ENCODE peak calls at places on chromosomes 3 and 15, in eight cellular contexts. U, A, P, X, E, V, D and K are unnamed samples.

GRCh38 chr3:64345351-64345750 is 120.1 kb upstream of the PRICKLE2 start:
- DNase-seq in U (no peak), A (no peak), P (peak; percentile 96), X (no peak), E (no peak), V (peak; percentile 95), D (no peak), K (peak; percentile 79)

GRCh38 chr3:168091299-168091852 is 4.3 kb downstream of the GOLIM4 start:
- DNase-seq in U (no peak), A (no peak), P (no peak), X (no peak), E (no peak), V (no peak), D (no peak), K (no peak)

GRCh38 chr3:53238881-53239280 is 16.9 kb downstream of the TKT start:
- DNase-seq in U (no peak), A (no peak), P (no peak), X (no peak), E (no peak), V (no peak), D (no peak), K (no peak)

GRCh38 chr3:64214002-64214696 is 11.1 kb downstream of the PRICKLE2 start:
- DNase-seq in U (no peak), A (no peak), P (peak; percentile 99), X (peak; percentile 77), E (peak; percentile 67), V (peak; percentile 82), D (no peak), K (no peak)

GRCh38 chr3:39707314-39707909 is 102.0 kb upstream of the MYRIP start:
- DNase-seq in U (no peak), A (no peak), P (peak; percentile 17), X (no peak), E (no peak), V (peak; percentile 56), D (peak; percentile 61), K (peak; percentile 26)

GRCh38 chr3:62446337-62446940 is 73.1 kb upstream of the FEZF2 start:
- DNase-seq in U (no peak), A (no peak), P (no peak), X (no peak), E (no peak), V (no peak), D (no peak), K (no peak)

GRCh38 chr3:107633327-107634141 is 110.8 kb downstream of the BBX start:
- DNase-seq in U (no peak), A (no peak), P (no peak), X (no peak), E (no peak), V (no peak), D (peak; percentile 23), K (no peak)

GRCh38 chr15:90036343-90036742 is 35.2 kb downstream of the ZNF710 start:
- DNase-seq in U (no peak), A (peak; percentile 56), P (no peak), X (no peak), E (no peak), V (no peak), D (no peak), K (no peak)

GRCh38 chr3:120198305-120198878 is 86.6 kb downstream of the GPR156 start:
- DNase-seq in U (no peak), A (no peak), P (peak; percentile 55), X (no peak), E (no peak), V (peak; percentile 34), D (peak; percentile 14), K (peak; percentile 60)

GRCh38 chr3:133606902-133607301 is 33.4 kb downstream of the CDV3 start:
- DNase-seq in U (no peak), A (no peak), P (no peak), X (no peak), E (no peak), V (no peak), D (no peak), K (no peak)

GRCh38 chr15:94168250-94168649 is 63.1 kb upstream of the MCTP2 start:
- DNase-seq in U (no peak), A (no peak), P (no peak), X (no peak), E (no peak), V (no peak), D (no peak), K (no peak)

GRCh38 chr15:76200641-76201105 is 110.6 kb downstream of the ETFA start:
- DNase-seq in U (no peak), A (no peak), P (no peak), X (no peak), E (peak; percentile 48), V (no peak), D (no peak), K (no peak)

GRCh38 chr15:92283813-92284212 is 109.9 kb upstream of the ST8SIA2 start:
- DNase-seq in U (no peak), A (no peak), P (no peak), X (no peak), E (no peak), V (no peak), D (no peak), K (no peak)

GRCh38 chr3:185270262-185270955 is 16.6 kb upstream of the EHHADH start:
- DNase-seq in U (no peak), A (peak; percentile 61), P (peak; percentile 10), X (no peak), E (no peak), V (peak; percentile 41), D (no peak), K (peak; percentile 27)
- TF ChIP-seq CTCF in U (peak; percentile 70), A (peak; percentile 78), P (peak; percentile 39), X (no peak), E (peak; percentile 20), V (peak; percentile 62), D (peak; percentile 50), K (peak; percentile 66)

DNA sequence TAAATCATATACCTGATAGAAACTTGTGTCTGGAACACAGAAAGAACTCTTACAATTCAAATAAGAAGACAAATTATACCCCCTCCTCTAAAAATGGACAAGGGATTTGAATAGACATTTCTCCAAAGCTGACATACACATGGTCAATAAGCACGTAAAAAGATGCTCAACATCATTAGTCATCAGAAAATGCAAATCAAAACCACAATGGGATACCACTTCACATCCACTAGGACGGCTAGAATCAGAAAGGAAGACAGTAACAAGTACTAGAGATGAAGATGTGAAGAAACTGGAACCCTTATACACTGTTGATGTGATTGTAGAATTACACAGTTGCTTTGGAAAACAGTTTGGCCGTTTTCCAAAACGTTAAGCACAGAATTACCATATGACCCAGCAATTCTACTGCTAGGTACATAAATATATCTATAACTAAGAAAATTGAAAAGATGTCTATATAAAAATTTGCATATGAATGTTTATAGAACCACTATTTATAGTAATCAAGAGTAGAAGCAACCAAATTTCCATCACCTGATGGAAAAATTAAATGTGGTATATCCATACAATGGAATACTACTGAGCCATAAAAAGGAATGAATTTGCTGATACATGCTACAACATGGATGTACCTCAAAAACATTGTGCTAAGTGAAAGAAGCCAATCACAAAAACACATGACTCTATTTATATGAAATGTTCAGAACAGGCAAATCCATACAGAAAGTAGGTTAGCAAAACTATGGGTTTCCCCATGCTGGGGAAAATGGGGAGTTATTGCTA is 60.8 kb downstream of the GREM1 start:
- DNase-seq in U (no peak), A (no peak), P (no peak), X (no peak), E (no peak), V (no peak), D (no peak), K (no peak)
- TF ChIP-seq CTCF in U (no peak), A (no peak), P (no peak), X (no peak), E (no peak), V (no peak), D (no peak), K (no peak)

GRCh38 chr3:29668728-29669127 is 387.9 kb downstream of the RBMS3 start:
- DNase-seq in U (no peak), A (no peak), P (no peak), X (no peak), E (no peak), V (no peak), D (no peak), K (no peak)
- TF ChIP-seq CTCF in U (no peak), A (no peak), P (no peak), X (no peak), E (no peak), V (peak; percentile 3), D (peak; percentile 29), K (no peak)

DNA sequence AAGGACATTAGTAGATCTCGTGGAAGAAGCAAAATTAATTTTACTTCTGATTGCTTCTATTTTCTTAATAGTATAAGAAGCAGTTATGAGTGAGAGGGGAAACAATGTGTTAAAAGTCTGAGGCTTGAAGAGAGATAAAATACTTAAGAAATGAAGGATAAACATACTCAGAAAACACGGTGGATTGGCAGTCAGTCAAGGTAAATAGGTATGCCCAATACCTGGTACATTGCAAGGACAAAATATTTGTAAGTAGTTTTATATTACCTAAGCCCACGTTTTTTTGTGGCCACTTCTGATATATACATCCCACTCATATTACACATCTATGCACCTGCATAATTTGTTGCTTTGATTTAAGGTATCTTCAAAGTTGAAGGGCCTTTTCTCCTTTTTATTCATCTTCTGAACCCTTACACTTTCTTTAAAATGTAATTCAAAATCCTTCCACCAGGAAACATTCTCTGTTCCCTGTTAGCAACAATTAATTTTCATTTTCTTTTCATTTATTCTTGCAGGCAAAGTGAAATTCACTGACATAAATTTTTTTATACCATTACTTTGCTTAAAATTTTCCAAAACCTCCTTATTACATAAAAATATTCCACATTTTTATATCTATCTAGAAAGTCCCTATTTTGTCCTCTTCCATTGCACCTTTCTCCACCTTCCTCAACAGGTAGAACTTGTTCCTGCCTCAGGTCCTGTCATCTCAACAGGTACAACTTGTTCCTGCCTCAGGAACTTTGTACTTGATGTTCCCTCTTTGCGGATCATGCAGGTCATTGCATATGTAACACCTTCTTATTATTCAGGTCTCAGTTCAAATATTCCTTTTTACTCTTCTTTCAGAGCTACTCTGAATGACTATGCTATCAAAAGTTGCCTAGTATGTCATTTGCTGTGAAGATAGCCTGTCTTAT is 755.7 kb upstream of the ALCAM start:
- DNase-seq in U (no peak), A (no peak), P (no peak), X (no peak), E (no peak), V (no peak), D (no peak), K (no peak)
- TF ChIP-seq CTCF in U (peak; percentile 60), A (peak; percentile 37), P (no peak), X (no peak), E (peak; percentile 16), V (peak; percentile 11), D (no peak), K (no peak)

GRCh38 chr3:126959921-126960603 is 22.9 kb upstream of the PLXNA1 start:
- DNase-seq in U (no peak), A (peak; percentile 26), P (peak; percentile 31), X (peak; percentile 46), E (peak; percentile 45), V (peak; percentile 69), D (no peak), K (peak; percentile 71)
- TF ChIP-seq CTCF in U (peak; percentile 55), A (no peak), P (peak; percentile 33), X (no peak), E (no peak), V (peak; percentile 64), D (no peak), K (peak; percentile 55)

GRCh38 chr15:80695911-80696651 is 971 bp downstream of the ABHD17C start:
- DNase-seq in U (no peak), A (no peak), P (peak; percentile 53), X (no peak), E (peak; percentile 78), V (no peak), D (no peak), K (peak; percentile 58)
- TF ChIP-seq CTCF in U (peak; percentile 47), A (no peak), P (peak; percentile 40), X (peak; percentile 12), E (peak; percentile 41), V (peak; percentile 42), D (no peak), K (peak; percentile 21)